ENCODE peak calls at places on chromosomes 1 and 21, in eight cellular contexts. N is mammary epithelial cell, L is ovary, D is left ventricle myocardium inferior, A is A549, T is cardiac muscle cell, M is heart left ventricle, F is upper lobe of right lung. V is an unnamed sample.

GRCh38 chr1:171313835-171314320 is at the start of gene FMO4:
- DNase-seq in N (peak; percentile 96), L (peak; percentile 94), D (peak; percentile 73), A (peak; percentile 94), T (peak; percentile 100), M (peak; percentile 90), F (peak; percentile 69), V (peak; percentile 98)

GRCh38 chr1:20476260-20477038 is 9.6 kb downstream of the CAMK2N1 start:
- DNase-seq in N (peak; percentile 42), L (peak; percentile 80), D (peak; percentile 44), A (peak; percentile 47), T (peak; percentile 69), M (peak; percentile 71), F (no peak), V (no peak)

GRCh38 chr1:79663916-79664315 is 657.4 kb upstream of the ADGRL4 start:
- DNase-seq in N (no peak), L (no peak), D (no peak), A (no peak), T (peak; percentile 6), M (no peak), F (no peak), V (no peak)

GRCh38 chr1:199778324-199778955 is 249.1 kb upstream of the NR5A2 start:
- DNase-seq in N (no peak), L (no peak), D (no peak), A (no peak), T (no peak), M (no peak), F (no peak), V (no peak)

GRCh38 chr1:113027008-113027407 is 46.0 kb upstream of the LRIG2 start:
- DNase-seq in N (no peak), L (no peak), D (no peak), A (no peak), T (no peak), M (peak; percentile 31), F (no peak), V (no peak)

GRCh38 chr1:82329226-82329625 is 528.5 kb downstream of the ADGRL2 start:
- DNase-seq in N (no peak), L (no peak), D (no peak), A (no peak), T (no peak), M (no peak), F (no peak), V (no peak)

GRCh38 chr21:46622226-46622625 is 13.2 kb upstream of the PRMT2 start:
- DNase-seq in N (no peak), L (peak; percentile 53), D (peak; percentile 42), A (no peak), T (peak; percentile 49), M (peak; percentile 62), F (peak; percentile 65), V (no peak)

GRCh38 chr1:232915212-232915611 is 35.2 kb upstream of the NTPCR start:
- DNase-seq in N (no peak), L (no peak), D (no peak), A (no peak), T (no peak), M (no peak), F (no peak), V (no peak)

GRCh38 chr1:38989979-38990378 is 1.1 kb upstream of the AKIRIN1 start:
- DNase-seq in N (no peak), L (no peak), D (no peak), A (no peak), T (no peak), M (no peak), F (no peak), V (no peak)

GRCh38 chr1:224051086-224051406 is 62.9 kb upstream of the FBXO28 start:
- DNase-seq in N (no peak), L (no peak), D (no peak), A (no peak), T (no peak), M (no peak), F (no peak), V (no peak)

GRCh38 chr1:63012339-63012738 is 228.4 kb downstream of the ATG4C start:
- DNase-seq in N (no peak), L (peak; percentile 47), D (no peak), A (no peak), T (peak; percentile 24), M (no peak), F (no peak), V (no peak)

GRCh38 chr1:89945852-89946476 is 48.9 kb upstream of the ZNF326 start:
- DNase-seq in N (peak; percentile 80), L (no peak), D (no peak), A (no peak), T (peak; percentile 19), M (no peak), F (no peak), V (peak; percentile 26)

GRCh38 chr1:115158181-115158580 is 68.9 kb upstream of the TSPAN2 start:
- DNase-seq in N (peak; percentile 95), L (peak; percentile 50), D (peak; percentile 33), A (no peak), T (peak; percentile 55), M (peak; percentile 63), F (no peak), V (peak; percentile 77)

GRCh38 chr1:91500756-91501526 is at the start of gene CDC7:
- DNase-seq in N (peak; percentile 82), L (peak; percentile 96), D (peak; percentile 93), A (peak; percentile 67), T (peak; percentile 96), M (peak; percentile 95), F (peak; percentile 96), V (peak; percentile 93)

GRCh38 chr1:20090641-20091040 is 20.6 kb downstream of the PLA2G5 start:
- DNase-seq in N (no peak), L (no peak), D (no peak), A (no peak), T (no peak), M (no peak), F (no peak), V (no peak)

GRCh38 chr1:15741183-15741850 is 982 bp upstream of the TMEM82 start:
- DNase-seq in N (peak; percentile 73), L (peak; percentile 82), D (peak; percentile 66), A (peak; percentile 74), T (peak; percentile 80), M (peak; percentile 85), F (peak; percentile 91), V (peak; percentile 87)

GRCh38 chr1:88698140-88698539 is 14.1 kb downstream of the PKN2 start:
- DNase-seq in N (no peak), L (no peak), D (no peak), A (no peak), T (peak; percentile 49), M (no peak), F (no peak), V (no peak)

GRCh38 chr1:43834280-43835140 is 99.1 kb upstream of the ARTN start:
- DNase-seq in N (peak; percentile 81), L (no peak), D (no peak), A (no peak), T (peak; percentile 79), M (peak; percentile 38), F (peak; percentile 71), V (no peak)

GRCh38 chr1:36176151-36176949 is 20.4 kb downstream of the MAP7D1 start:
- DNase-seq in N (no peak), L (no peak), D (peak; percentile 41), A (no peak), T (no peak), M (peak; percentile 57), F (no peak), V (no peak)

GRCh38 chr1:161389691-161390558 is 22.2 kb upstream of the CFAP126 start:
- DNase-seq in N (peak; percentile 97), L (peak; percentile 99), D (peak; percentile 98), A (peak; percentile 93), T (peak; percentile 99), M (peak; percentile 98), F (peak; percentile 99), V (peak; percentile 92)
- H3K27ac ChIP-seq in N (peak overlapping the region; percentile 83), L (peak overlapping the region; percentile 63), D (peak overlapping the region; percentile 97), A (peak overlapping the region; percentile 98), T (peak overlapping the region; percentile 73), M (peak overlapping the region; percentile 92), F (peak overlapping the region; percentile 98), V (peak overlapping the region; percentile 92)

GRCh38 chr1:59686574-59686973 is 128.2 kb upstream of the HOOK1 start:
- DNase-seq in N (no peak), L (no peak), D (no peak), A (no peak), T (no peak), M (no peak), F (no peak), V (no peak)
- H3K27ac ChIP-seq in N (no peak overlapping the region), L (no peak overlapping the region), D (no peak overlapping the region), A (no peak overlapping the region), T (no peak overlapping the region), M (no peak overlapping the region), F (no peak overlapping the region), V (no peak overlapping the region)

DNA sequence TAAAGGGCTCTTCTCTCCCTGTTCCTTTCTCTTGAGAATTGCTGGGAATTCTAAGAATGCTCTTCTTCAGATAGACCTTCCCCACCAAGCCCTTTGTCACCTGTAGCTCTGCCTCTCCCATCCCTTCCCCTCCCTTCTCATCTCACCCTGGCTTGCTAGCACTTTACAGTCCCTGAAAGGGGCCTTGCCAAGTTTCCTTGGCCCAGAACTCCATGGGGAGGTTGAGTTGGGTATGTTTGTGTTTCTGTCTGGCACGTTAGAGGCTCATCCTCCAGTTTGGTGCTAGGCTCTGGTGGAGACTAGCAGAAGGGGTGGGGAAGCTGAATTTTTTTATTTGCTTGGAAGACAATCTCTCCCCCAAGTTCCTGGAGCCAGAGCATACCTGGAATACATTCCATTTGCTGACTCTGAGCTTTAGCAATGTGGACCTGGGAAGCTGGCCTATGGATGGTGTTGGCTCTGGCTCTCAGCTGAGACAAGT is 4.9 kb downstream of the CGN start:
- DNase-seq in N (peak; percentile 28), L (no peak), D (no peak), A (no peak), T (no peak), M (no peak), F (no peak), V (peak; percentile 59)
- H3K27ac ChIP-seq in N (no peak overlapping the region), L (no peak overlapping the region), D (no peak overlapping the region), A (no peak overlapping the region), T (no peak overlapping the region), M (no peak overlapping the region), F (peak overlapping the region; percentile 11), V (no peak overlapping the region)

DNA sequence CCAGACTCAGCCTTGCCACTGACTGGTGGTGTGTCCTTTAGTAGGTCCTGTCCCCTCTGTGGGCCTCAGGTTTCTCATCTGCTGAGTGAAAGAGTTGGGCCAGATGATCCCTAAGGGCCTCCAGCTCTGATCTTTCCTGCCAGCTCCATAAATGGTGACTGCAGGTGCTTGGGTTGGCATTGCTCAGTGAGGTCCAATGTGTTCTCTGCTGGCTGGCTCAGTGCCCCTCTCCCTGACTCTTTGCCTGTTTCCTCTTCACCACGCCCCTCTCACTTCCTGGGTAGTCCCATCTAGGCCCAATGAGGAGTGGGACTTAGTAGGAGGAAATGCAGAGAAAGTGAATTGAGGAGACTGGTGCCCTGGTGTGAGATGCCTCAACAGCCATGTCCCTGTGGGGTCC is 36.6 kb downstream of the UBE2T start:
- DNase-seq in N (no peak), L (no peak), D (no peak), A (no peak), T (no peak), M (no peak), F (no peak), V (no peak)
- H3K27ac ChIP-seq in N (no peak overlapping the region), L (no peak overlapping the region), D (no peak overlapping the region), A (no peak overlapping the region), T (no peak overlapping the region), M (no peak overlapping the region), F (no peak overlapping the region), V (peak overlapping the region; percentile 12)

GRCh38 chr1:154840557-154841176 is 29.4 kb downstream of the KCNN3 start:
- DNase-seq in N (no peak), L (no peak), D (no peak), A (no peak), T (peak; percentile 30), M (no peak), F (no peak), V (no peak)
- H3K27ac ChIP-seq in N (no peak overlapping the region), L (no peak overlapping the region), D (peak overlapping the region; percentile 50), A (no peak overlapping the region), T (peak overlapping the region; percentile 20), M (no peak overlapping the region), F (no peak overlapping the region), V (no peak overlapping the region)

V was measured in RWPE1.